ENCODE peak calls at places on chromosomes 12 and 14, in nine cellular contexts. One of them, this sample, is unnamed.

GRCh38 chr14:94644102-94644535 is 31.9 kb downstream of the SERPINA3 start:
- DNase-seq in Caco-2: no peak
- DNase-seq in cardiac fibroblast: no peak
- DNase-seq in fibroblast of lung: no peak
- DNase-seq in psoas muscle: no peak
- DNase-seq in transverse colon: no peak
- DNase-seq in neuronal stem cell: no peak
- DNase-seq in HepG2: no peak
- DNase-seq in CD8-positive, alpha-beta memory T cell: no peak
- DNase-seq in this sample: no peak

GRCh38 chr14:102696332-102696731 is 80.9 kb upstream of the TRAF3 start:
- DNase-seq in psoas muscle: no peak
- DNase-seq in cardiac fibroblast: no peak
- DNase-seq in Caco-2: peak
- DNase-seq in neuronal stem cell: no peak
- DNase-seq in HepG2: peak
- DNase-seq in CD8-positive, alpha-beta memory T cell: no peak
- DNase-seq in transverse colon: peak
- DNase-seq in fibroblast of lung: no peak
- DNase-seq in this sample: no peak

GRCh38 chr12:176321-177181 is 37.4 kb downstream of the SLC6A12 start:
- DNase-seq in transverse colon: peak
- DNase-seq in cardiac fibroblast: peak
- DNase-seq in neuronal stem cell: no peak
- DNase-seq in Caco-2: peak
- DNase-seq in HepG2: peak
- DNase-seq in fibroblast of lung: peak
- DNase-seq in psoas muscle: no peak
- DNase-seq in CD8-positive, alpha-beta memory T cell: no peak
- DNase-seq in this sample: peak

GRCh38 chr14:50397461-50398196 is 948 bp upstream of the CDKL1 start:
- DNase-seq in HepG2: peak
- DNase-seq in cardiac fibroblast: peak
- DNase-seq in fibroblast of lung: no peak
- DNase-seq in psoas muscle: peak
- DNase-seq in Caco-2: no peak
- DNase-seq in CD8-positive, alpha-beta memory T cell: no peak
- DNase-seq in transverse colon: peak
- DNase-seq in neuronal stem cell: no peak
- DNase-seq in this sample: peak

GRCh38 chr14:22598896-22599244 is 770 bp downstream of the ABHD4 start:
- DNase-seq in cardiac fibroblast: peak
- DNase-seq in neuronal stem cell: no peak
- DNase-seq in fibroblast of lung: peak
- DNase-seq in CD8-positive, alpha-beta memory T cell: no peak
- DNase-seq in psoas muscle: no peak
- DNase-seq in transverse colon: peak
- DNase-seq in Caco-2: peak
- DNase-seq in HepG2: peak
- DNase-seq in this sample: peak

GRCh38 chr12:70609203-70609602 is 28.0 kb downstream of the PTPRB start:
- DNase-seq in HepG2: no peak
- DNase-seq in neuronal stem cell: no peak
- DNase-seq in CD8-positive, alpha-beta memory T cell: no peak
- DNase-seq in fibroblast of lung: peak
- DNase-seq in psoas muscle: no peak
- DNase-seq in cardiac fibroblast: no peak
- DNase-seq in Caco-2: no peak
- DNase-seq in transverse colon: no peak
- DNase-seq in this sample: no peak

GRCh38 chr14:89407856-89408255 is 9.2 kb downstream of the FOXN3 start:
- DNase-seq in CD8-positive, alpha-beta memory T cell: no peak
- DNase-seq in Caco-2: no peak
- DNase-seq in psoas muscle: no peak
- DNase-seq in fibroblast of lung: peak
- DNase-seq in HepG2: no peak
- DNase-seq in neuronal stem cell: no peak
- DNase-seq in transverse colon: no peak
- DNase-seq in cardiac fibroblast: no peak
- DNase-seq in this sample: peak

GRCh38 chr14:66965831-66966230 is 223.4 kb upstream of the GARIN2 start:
- DNase-seq in CD8-positive, alpha-beta memory T cell: no peak
- DNase-seq in transverse colon: no peak
- DNase-seq in Caco-2: no peak
- DNase-seq in neuronal stem cell: no peak
- DNase-seq in psoas muscle: no peak
- DNase-seq in fibroblast of lung: peak
- DNase-seq in HepG2: no peak
- DNase-seq in cardiac fibroblast: no peak
- DNase-seq in this sample: peak

GRCh38 chr12:69044887-69045286 is 111.9 kb upstream of the CPM start:
- DNase-seq in transverse colon: no peak
- DNase-seq in neuronal stem cell: no peak
- DNase-seq in Caco-2: no peak
- DNase-seq in cardiac fibroblast: no peak
- DNase-seq in CD8-positive, alpha-beta memory T cell: no peak
- DNase-seq in fibroblast of lung: no peak
- DNase-seq in psoas muscle: no peak
- DNase-seq in HepG2: no peak
- DNase-seq in this sample: no peak

GRCh38 chr14:51086044-51086443 is 8.9 kb downstream of the TRIM9 start:
- DNase-seq in fibroblast of lung: no peak
- DNase-seq in psoas muscle: no peak
- DNase-seq in CD8-positive, alpha-beta memory T cell: no peak
- DNase-seq in cardiac fibroblast: no peak
- DNase-seq in HepG2: no peak
- DNase-seq in neuronal stem cell: no peak
- DNase-seq in transverse colon: peak
- DNase-seq in Caco-2: no peak
- DNase-seq in this sample: no peak

DNA sequence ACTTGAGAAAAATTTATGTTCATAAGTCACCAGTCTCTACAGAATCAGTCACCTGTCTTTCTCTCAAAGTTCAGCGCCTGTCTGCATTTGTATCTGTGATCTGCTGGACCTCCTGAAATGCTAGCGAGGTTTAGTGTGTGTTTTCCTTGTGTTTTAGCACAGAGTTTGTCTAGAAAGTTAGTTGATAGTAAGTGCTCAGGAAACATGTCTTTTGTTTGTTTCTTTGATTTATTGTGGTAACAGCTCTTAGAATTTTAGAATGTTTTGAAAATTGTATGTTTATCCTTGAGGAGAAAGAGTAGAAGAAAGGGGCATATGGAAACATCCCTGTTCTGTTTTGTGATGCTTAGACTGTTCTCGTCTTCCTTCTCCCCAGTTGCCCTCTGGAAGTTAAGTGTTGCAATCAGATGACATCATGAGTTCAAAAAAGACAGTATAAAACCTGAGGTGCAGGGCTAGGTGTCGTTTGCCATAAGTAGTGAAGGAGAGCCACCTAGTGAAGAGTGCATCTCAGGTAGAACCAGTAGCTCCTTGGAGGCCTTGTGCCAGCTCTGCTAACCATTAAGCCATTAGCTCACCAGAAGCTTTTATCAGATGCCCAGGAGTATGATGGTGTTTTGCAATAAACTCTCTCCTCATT is 44.8 kb downstream of the FBXW8 start:
- DNase-seq in Caco-2: peak
- DNase-seq in HepG2: peak
- DNase-seq in neuronal stem cell: no peak
- DNase-seq in transverse colon: peak
- DNase-seq in psoas muscle: no peak
- DNase-seq in cardiac fibroblast: peak
- DNase-seq in fibroblast of lung: no peak
- DNase-seq in CD8-positive, alpha-beta memory T cell: no peak
- DNase-seq in this sample: peak
- H3K4me3 ChIP-seq in Caco-2: no peak
- H3K4me3 ChIP-seq in HepG2: no peak
- H3K4me3 ChIP-seq in neuronal stem cell: no peak
- H3K4me3 ChIP-seq in transverse colon: no peak
- H3K4me3 ChIP-seq in psoas muscle: no peak
- H3K4me3 ChIP-seq in cardiac fibroblast: no peak
- H3K4me3 ChIP-seq in fibroblast of lung: no peak
- H3K4me3 ChIP-seq in CD8-positive, alpha-beta memory T cell: no peak
- H3K4me3 ChIP-seq in this sample: no peak

GRCh38 chr14:99597911-99598600 is 6.0 kb downstream of the CCDC85C start:
- DNase-seq in transverse colon: no peak
- DNase-seq in Caco-2: no peak
- DNase-seq in HepG2: no peak
- DNase-seq in psoas muscle: no peak
- DNase-seq in fibroblast of lung: no peak
- DNase-seq in CD8-positive, alpha-beta memory T cell: no peak
- DNase-seq in neuronal stem cell: no peak
- DNase-seq in cardiac fibroblast: no peak
- DNase-seq in this sample: no peak

GRCh38 chr14:99600232-99600888 is 3.6 kb downstream of the CCDC85C start:
- DNase-seq in neuronal stem cell: no peak
- DNase-seq in Caco-2: no peak
- DNase-seq in fibroblast of lung: no peak
- DNase-seq in cardiac fibroblast: no peak
- DNase-seq in psoas muscle: no peak
- DNase-seq in HepG2: no peak
- DNase-seq in CD8-positive, alpha-beta memory T cell: no peak
- DNase-seq in transverse colon: no peak
- DNase-seq in this sample: no peak

GRCh38 chr14:99601301-99601945 is 2.6 kb downstream of the CCDC85C start:
- DNase-seq in cardiac fibroblast: peak
- DNase-seq in HepG2: peak
- DNase-seq in psoas muscle: no peak
- DNase-seq in neuronal stem cell: no peak
- DNase-seq in fibroblast of lung: peak
- DNase-seq in Caco-2: no peak
- DNase-seq in CD8-positive, alpha-beta memory T cell: no peak
- DNase-seq in transverse colon: peak
- DNase-seq in this sample: peak

GRCh38 chr14:99598774-99599173 is 5.2 kb downstream of the CCDC85C start:
- DNase-seq in psoas muscle: no peak
- DNase-seq in neuronal stem cell: peak
- DNase-seq in CD8-positive, alpha-beta memory T cell: no peak
- DNase-seq in fibroblast of lung: no peak
- DNase-seq in transverse colon: no peak
- DNase-seq in HepG2: peak
- DNase-seq in cardiac fibroblast: no peak
- DNase-seq in Caco-2: peak
- DNase-seq in this sample: no peak

GRCh38 chr14:99599440-99599839 is 4.6 kb downstream of the CCDC85C start:
- DNase-seq in Caco-2: no peak
- DNase-seq in neuronal stem cell: no peak
- DNase-seq in cardiac fibroblast: no peak
- DNase-seq in HepG2: no peak
- DNase-seq in psoas muscle: no peak
- DNase-seq in CD8-positive, alpha-beta memory T cell: no peak
- DNase-seq in fibroblast of lung: no peak
- DNase-seq in transverse colon: no peak
- DNase-seq in this sample: no peak
- H3K4me3 ChIP-seq in Caco-2: no peak
- H3K4me3 ChIP-seq in neuronal stem cell: no peak
- H3K4me3 ChIP-seq in cardiac fibroblast: no peak
- H3K4me3 ChIP-seq in HepG2: peak
- H3K4me3 ChIP-seq in psoas muscle: no peak
- H3K4me3 ChIP-seq in CD8-positive, alpha-beta memory T cell: no peak
- H3K4me3 ChIP-seq in fibroblast of lung: no peak
- H3K4me3 ChIP-seq in transverse colon: no peak
- H3K4me3 ChIP-seq in this sample: no peak

GRCh38 chr12:123891011-123891410 is 81.6 kb downstream of the CCDC92 start:
- DNase-seq in CD8-positive, alpha-beta memory T cell: no peak
- DNase-seq in fibroblast of lung: no peak
- DNase-seq in cardiac fibroblast: no peak
- DNase-seq in neuronal stem cell: no peak
- DNase-seq in psoas muscle: no peak
- DNase-seq in HepG2: no peak
- DNase-seq in transverse colon: no peak
- DNase-seq in Caco-2: no peak
- DNase-seq in this sample: no peak

GRCh38 chr12:123891516-123892179 is 81.0 kb downstream of the CCDC92 start:
- DNase-seq in neuronal stem cell: no peak
- DNase-seq in Caco-2: no peak
- DNase-seq in transverse colon: no peak
- DNase-seq in cardiac fibroblast: no peak
- DNase-seq in CD8-positive, alpha-beta memory T cell: no peak
- DNase-seq in HepG2: no peak
- DNase-seq in fibroblast of lung: no peak
- DNase-seq in psoas muscle: no peak
- DNase-seq in this sample: no peak

GRCh38 chr12:123889000-123889399 is 83.6 kb downstream of the CCDC92 start:
- DNase-seq in Caco-2: no peak
- DNase-seq in neuronal stem cell: no peak
- DNase-seq in psoas muscle: no peak
- DNase-seq in HepG2: no peak
- DNase-seq in transverse colon: no peak
- DNase-seq in CD8-positive, alpha-beta memory T cell: no peak
- DNase-seq in fibroblast of lung: no peak
- DNase-seq in cardiac fibroblast: no peak
- DNase-seq in this sample: no peak

GRCh38 chr12:123890536-123890902 is 82.1 kb downstream of the CCDC92 start:
- DNase-seq in psoas muscle: no peak
- DNase-seq in CD8-positive, alpha-beta memory T cell: no peak
- DNase-seq in neuronal stem cell: no peak
- DNase-seq in transverse colon: no peak
- DNase-seq in cardiac fibroblast: no peak
- DNase-seq in Caco-2: no peak
- DNase-seq in HepG2: no peak
- DNase-seq in fibroblast of lung: no peak
- DNase-seq in this sample: no peak

DNA sequence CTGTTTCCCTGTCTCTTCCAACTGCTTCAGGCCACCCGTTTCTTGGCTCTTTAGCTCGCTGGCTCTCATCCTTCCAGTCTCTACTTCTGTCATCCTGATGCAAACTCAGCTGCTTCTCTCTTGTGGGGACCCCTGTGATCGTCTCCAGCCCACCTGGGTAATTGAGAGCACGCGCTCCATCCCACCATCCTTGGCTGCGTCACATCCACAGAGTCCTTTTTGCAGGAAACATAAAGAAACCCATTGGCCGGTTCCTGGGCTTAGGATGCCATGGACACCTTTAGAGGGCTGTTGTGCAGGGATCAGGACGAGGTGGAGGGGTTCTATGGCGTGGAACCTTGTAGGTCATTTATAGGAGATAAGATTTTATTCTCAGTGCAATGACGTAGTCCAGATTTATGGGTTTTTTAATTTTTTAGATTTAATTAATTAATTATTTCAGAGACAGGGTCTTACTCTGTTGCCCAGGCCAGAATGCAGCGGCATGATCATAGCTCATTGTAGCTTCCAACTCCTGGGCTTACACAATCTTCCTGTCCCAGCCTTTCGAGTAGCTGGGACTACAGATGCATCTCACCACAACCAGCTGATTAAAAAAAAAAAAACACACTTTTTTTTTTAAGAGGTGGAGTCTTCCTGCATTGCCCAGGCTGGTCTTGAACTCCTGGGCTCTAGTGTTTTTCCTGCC is 82.6 kb downstream of the CCDC92 start:
- DNase-seq in CD8-positive, alpha-beta memory T cell: no peak
- DNase-seq in Caco-2: no peak
- DNase-seq in fibroblast of lung: no peak
- DNase-seq in HepG2: no peak
- DNase-seq in psoas muscle: no peak
- DNase-seq in neuronal stem cell: no peak
- DNase-seq in cardiac fibroblast: no peak
- DNase-seq in transverse colon: no peak
- DNase-seq in this sample: no peak
- H3K4me3 ChIP-seq in CD8-positive, alpha-beta memory T cell: no peak
- H3K4me3 ChIP-seq in Caco-2: no peak
- H3K4me3 ChIP-seq in fibroblast of lung: no peak
- H3K4me3 ChIP-seq in HepG2: no peak
- H3K4me3 ChIP-seq in psoas muscle: no peak
- H3K4me3 ChIP-seq in neuronal stem cell: no peak
- H3K4me3 ChIP-seq in cardiac fibroblast: no peak
- H3K4me3 ChIP-seq in transverse colon: no peak
- H3K4me3 ChIP-seq in this sample: no peak

GRCh38 chr12:78088391-78088832 is 257.7 kb downstream of the NAV3 start:
- DNase-seq in transverse colon: no peak
- DNase-seq in fibroblast of lung: no peak
- DNase-seq in HepG2: no peak
- DNase-seq in cardiac fibroblast: peak
- DNase-seq in psoas muscle: no peak
- DNase-seq in CD8-positive, alpha-beta memory T cell: no peak
- DNase-seq in neuronal stem cell: no peak
- DNase-seq in Caco-2: no peak
- DNase-seq in this sample: peak
- H3K4me3 ChIP-seq in transverse colon: no peak
- H3K4me3 ChIP-seq in fibroblast of lung: peak
- H3K4me3 ChIP-seq in HepG2: peak
- H3K4me3 ChIP-seq in cardiac fibroblast: no peak
- H3K4me3 ChIP-seq in psoas muscle: peak
- H3K4me3 ChIP-seq in CD8-positive, alpha-beta memory T cell: no peak
- H3K4me3 ChIP-seq in neuronal stem cell: no peak
- H3K4me3 ChIP-seq in Caco-2: no peak
- H3K4me3 ChIP-seq in this sample: peak

This sample was measured in fibroblast of the aortic adventitia.